ENCODE peak calls at places on chromosomes 12 and 14, in five cellular contexts. K is skeletal muscle cell, V is GM12865, Q is retinal pigment epithelial cell, T is GM23248. P is an unnamed sample.

GRCh38 chr12:109763201-109763841 is 49.7 kb downstream of the FAM222A start:
- DNase-seq in Q (peak), V (peak), K (no peak), T (peak), P (no peak)

GRCh38 chr14:87996276-87996592 is 3.3 kb upstream of the GALC start:
- DNase-seq in K (no peak), Q (no peak), T (no peak), V (no peak), P (no peak)

GRCh38 chr12:24404086-24404815 is 454.8 kb upstream of the SOX5 start:
- DNase-seq in T (no peak), Q (peak), V (no peak), K (no peak), P (no peak)

GRCh38 chr14:90693413-90693812 is 122.8 kb downstream of the TTC7B start:
- DNase-seq in Q (no peak), T (no peak), K (peak), V (no peak), P (no peak)

GRCh38 chr14:79551591-79551990 is 659.7 kb downstream of the DIO2 start:
- DNase-seq in Q (no peak), K (no peak), T (no peak), V (no peak), P (no peak)

GRCh38 chr12:100857971-100858370 is 63.4 kb downstream of the ANO4 start:
- DNase-seq in V (no peak), Q (no peak), K (no peak), T (peak), P (no peak)

GRCh38 chr12:101039848-101040531 is 170.0 kb downstream of the SLC5A8 start:
- DNase-seq in T (no peak), K (no peak), Q (no peak), V (no peak), P (no peak)

GRCh38 chr14:77645520-77646230 is 29.2 kb upstream of the SPTLC2 start:
- DNase-seq in Q (no peak), V (no peak), K (no peak), T (no peak), P (no peak)

GRCh38 chr14:52852810-52853521 is 61.6 kb upstream of the GNPNAT1 start:
- DNase-seq in K (no peak), Q (no peak), T (no peak), V (no peak), P (no peak)

GRCh38 chr12:89040146-89040964 is 311.9 kb downstream of the DUSP6 start:
- DNase-seq in K (peak), T (peak), V (peak), Q (no peak), P (peak)

GRCh38 chr14:23694085-23694975 is 58.2 kb downstream of the DHRS2 start:
- DNase-seq in V (no peak), Q (no peak), K (peak), T (peak), P (peak)

GRCh38 chr14:105248368-105249174 is at the start of gene BTBD6:
- DNase-seq in Q (peak), K (peak), T (peak), V (peak), P (peak)

GRCh38 chr12:104218935-104219334 is 3.4 kb downstream of the TXNRD1 start:
- DNase-seq in T (peak), Q (peak), K (no peak), V (no peak), P (no peak)

GRCh38 chr14:105203057-105203494 is 22.0 kb upstream of the NUDT14 start:
- DNase-seq in V (peak), T (peak), K (no peak), Q (no peak), P (no peak)

GRCh38 chr12:51851408-51852097 is 3.0 kb upstream of the FIGNL2 start:
- DNase-seq in V (no peak), T (no peak), K (no peak), Q (no peak), P (no peak)

GRCh38 chr14:103088921-103089320 is 4.9 kb downstream of the LBHD2 start:
- DNase-seq in K (no peak), T (no peak), V (no peak), Q (no peak), P (no peak)

GRCh38 chr14:103091883-103092222 is 2.7 kb upstream of the EXOC3L4 start:
- DNase-seq in Q (no peak), K (no peak), V (no peak), T (no peak), P (no peak)

GRCh38 chr14:103090481-103091020 is 4.0 kb upstream of the EXOC3L4 start:
- DNase-seq in V (no peak), Q (no peak), T (no peak), K (no peak), P (no peak)

GRCh38 chr14:103089386-103090335 is 4.9 kb upstream of the EXOC3L4 start:
- DNase-seq in T (no peak), K (no peak), Q (no peak), V (no peak), P (no peak)

GRCh38 chr14:103091041-103091882 is 3.3 kb upstream of the EXOC3L4 start:
- DNase-seq in T (peak), Q (no peak), K (no peak), V (peak), P (no peak)
- H3K4me3 ChIP-seq in T (peak), Q (peak), K (peak), V (peak), P (peak)

DNA sequence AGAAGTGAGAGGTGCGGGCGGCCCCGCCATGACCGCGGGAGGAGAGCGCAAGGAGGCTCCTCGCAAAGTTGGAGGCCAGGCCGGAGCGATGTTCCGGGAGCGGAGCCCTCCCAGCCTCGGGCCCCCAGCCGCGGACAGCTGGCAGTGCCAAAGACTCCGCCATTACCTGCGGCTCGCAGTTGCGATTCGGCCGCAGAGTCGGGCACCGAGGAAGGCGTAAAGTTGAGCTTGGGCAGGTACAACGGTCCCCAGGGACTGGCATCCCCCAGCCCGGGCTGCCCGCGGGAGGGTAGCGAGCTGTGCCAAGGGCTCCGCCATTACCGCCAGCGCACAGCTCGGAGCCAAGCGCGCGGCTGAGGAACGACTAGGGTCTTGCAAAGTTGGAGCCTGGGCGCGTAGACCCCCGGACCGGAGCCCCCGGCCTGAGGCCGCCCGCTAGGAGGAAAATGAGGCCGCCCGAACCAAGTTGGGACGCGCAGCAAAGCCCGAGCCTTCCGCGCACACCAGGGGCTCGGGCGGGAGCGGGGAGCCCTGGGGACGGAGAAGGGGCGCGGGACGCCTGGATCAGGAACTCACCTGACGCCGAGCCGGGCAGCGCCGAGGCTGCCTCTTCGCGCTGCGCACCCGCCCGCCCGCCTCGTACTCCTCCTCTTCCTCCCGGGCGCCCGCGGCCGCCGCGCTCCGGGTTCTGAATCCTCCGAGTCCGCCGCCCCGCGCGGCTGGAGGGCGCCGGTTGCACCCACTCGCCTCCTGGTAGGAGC is 695 bp downstream of the NOS1 start:
- DNase-seq in T (no peak), Q (no peak), K (no peak), V (no peak), P (no peak)
- H3K4me3 ChIP-seq in T (no peak), Q (no peak), K (no peak), V (no peak), P (no peak)

GRCh38 chr12:53994268-53994690 is 5.7 kb upstream of the HOXC9 start:
- DNase-seq in V (no peak), Q (no peak), K (no peak), T (no peak), P (no peak)

GRCh38 chr12:53994691-53995310 is 5.2 kb upstream of the HOXC9 start:
- DNase-seq in V (no peak), T (no peak), Q (no peak), K (no peak), P (no peak)

GRCh38 chr12:53995311-53996187 is 4.4 kb upstream of the HOXC9 start:
- DNase-seq in Q (no peak), T (peak), V (no peak), K (no peak), P (no peak)

GRCh38 chr12:53992377-53992776 is 7.4 kb downstream of the HOXC10 start:
- DNase-seq in V (no peak), T (no peak), Q (no peak), K (no peak), P (no peak)

GRCh38 chr12:53993397-53994267 is 6.3 kb upstream of the HOXC9 start:
- DNase-seq in V (no peak), T (no peak), Q (no peak), K (no peak), P (no peak)
- H3K4me3 ChIP-seq in V (no peak), T (no peak), Q (no peak), K (peak), P (no peak)

GRCh38 chr12:48002773-48003218 is 1.5 kb downstream of the COL2A1 start:
- DNase-seq in V (no peak), Q (no peak), K (no peak), T (peak), P (no peak)
- H3K4me3 ChIP-seq in V (no peak), Q (peak), K (peak), T (peak), P (peak)

DNA sequence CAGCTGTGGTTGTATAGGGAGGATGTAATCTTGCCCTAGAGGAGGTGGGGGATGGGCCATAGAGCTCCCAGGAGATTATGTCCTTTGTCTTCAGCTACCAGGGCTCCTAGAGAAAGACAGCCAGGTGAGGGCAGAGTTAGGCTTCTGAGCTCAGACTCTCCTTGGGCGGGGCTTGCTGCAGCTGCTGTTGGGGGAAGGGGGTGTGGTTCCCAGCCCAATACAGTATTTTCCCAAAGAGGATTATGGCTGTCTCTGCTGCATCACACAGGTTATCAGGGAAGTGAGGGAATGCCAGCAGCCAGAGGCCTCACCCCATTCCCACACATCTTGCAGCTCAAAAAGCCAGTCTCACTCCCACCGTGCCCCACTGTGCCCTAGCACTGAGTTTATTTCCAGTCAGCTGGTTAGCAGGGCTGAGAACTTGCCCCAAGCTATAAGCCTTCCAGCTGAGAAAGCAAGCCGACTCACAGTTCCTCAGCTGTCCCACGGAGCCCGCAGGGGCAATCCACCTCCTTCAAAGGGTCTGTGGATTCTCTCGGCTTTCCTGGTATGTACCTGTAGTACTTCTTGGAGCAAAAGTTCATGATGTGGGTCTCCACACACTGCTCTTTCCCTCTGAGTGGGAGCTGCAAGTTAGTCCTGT is 217.3 kb upstream of the CPNE8 start:
- DNase-seq in K (no peak), V (no peak), T (no peak), Q (peak), P (no peak)
- H3K4me3 ChIP-seq in K (no peak), V (no peak), T (no peak), Q (no peak), P (no peak)

DNA sequence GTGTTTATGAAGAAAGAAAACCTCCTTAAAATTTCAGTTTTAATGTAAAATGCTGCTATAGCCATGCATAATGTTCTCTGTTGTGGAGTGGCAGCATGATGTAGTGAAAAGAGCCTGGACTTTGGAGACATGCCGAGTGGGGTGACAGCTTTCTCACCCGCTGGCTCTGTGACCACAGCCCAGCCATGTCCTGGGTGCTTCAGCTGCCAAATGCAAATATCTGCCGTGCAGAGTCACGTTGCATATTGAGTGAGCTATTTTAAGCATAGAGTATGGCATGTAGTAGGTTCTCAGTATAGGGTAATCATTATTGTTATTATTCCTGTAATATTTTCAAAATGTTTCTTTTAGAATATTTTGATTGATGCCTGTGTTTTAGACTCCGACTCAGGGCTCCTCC is 15.5 kb upstream of the TCTN2 start:
- DNase-seq in T (no peak), Q (no peak), K (no peak), V (peak), P (no peak)
- H3K4me3 ChIP-seq in T (no peak), Q (no peak), K (no peak), V (no peak), P (no peak)

DNA sequence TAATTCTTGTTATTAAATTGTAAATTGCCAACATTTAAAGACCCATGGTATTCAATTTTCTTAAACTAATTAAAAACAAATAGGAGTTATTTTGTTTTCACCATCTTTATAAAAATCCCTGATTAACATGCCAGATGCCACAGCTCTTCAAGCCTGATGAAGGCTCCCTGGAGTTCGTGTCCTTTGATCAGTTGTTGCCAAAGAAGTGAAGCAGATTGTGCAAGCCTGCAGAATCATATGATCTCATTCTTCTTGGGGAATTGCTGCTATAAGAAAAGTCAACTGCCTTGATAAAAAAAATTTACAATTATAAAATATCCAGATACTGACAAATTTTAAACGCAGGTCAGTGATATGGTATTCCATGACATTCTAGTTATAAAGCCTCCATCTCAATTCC is 288.3 kb upstream of the PPFIA2 start:
- DNase-seq in Q (peak), K (no peak), T (peak), V (no peak), P (no peak)
- H3K4me3 ChIP-seq in Q (no peak), K (no peak), T (no peak), V (no peak), P (no peak)

DNA sequence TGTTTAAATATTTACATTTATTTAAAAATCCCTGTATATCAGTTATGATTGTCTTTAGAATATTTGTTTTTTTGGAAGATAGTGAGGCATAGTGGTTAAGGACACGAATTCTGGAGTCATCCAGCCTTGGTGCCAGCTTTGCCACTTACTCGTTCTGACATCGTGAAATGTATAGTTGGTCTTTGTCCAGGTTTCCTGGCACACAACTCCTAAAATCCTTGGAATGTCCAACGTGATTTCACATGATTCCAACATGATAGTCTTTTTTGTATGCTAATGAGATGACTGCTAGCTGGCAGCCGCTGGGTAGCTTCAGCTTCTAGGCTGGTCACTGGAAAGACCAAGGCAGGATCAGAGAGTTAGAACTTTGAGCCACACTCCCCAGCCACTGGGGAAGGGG is 64.8 kb downstream of the PRICKLE1 start:
- DNase-seq in T (peak), K (no peak), Q (peak), V (no peak), P (no peak)
- H3K4me3 ChIP-seq in T (no peak), K (no peak), Q (no peak), V (no peak), P (no peak)

DNA sequence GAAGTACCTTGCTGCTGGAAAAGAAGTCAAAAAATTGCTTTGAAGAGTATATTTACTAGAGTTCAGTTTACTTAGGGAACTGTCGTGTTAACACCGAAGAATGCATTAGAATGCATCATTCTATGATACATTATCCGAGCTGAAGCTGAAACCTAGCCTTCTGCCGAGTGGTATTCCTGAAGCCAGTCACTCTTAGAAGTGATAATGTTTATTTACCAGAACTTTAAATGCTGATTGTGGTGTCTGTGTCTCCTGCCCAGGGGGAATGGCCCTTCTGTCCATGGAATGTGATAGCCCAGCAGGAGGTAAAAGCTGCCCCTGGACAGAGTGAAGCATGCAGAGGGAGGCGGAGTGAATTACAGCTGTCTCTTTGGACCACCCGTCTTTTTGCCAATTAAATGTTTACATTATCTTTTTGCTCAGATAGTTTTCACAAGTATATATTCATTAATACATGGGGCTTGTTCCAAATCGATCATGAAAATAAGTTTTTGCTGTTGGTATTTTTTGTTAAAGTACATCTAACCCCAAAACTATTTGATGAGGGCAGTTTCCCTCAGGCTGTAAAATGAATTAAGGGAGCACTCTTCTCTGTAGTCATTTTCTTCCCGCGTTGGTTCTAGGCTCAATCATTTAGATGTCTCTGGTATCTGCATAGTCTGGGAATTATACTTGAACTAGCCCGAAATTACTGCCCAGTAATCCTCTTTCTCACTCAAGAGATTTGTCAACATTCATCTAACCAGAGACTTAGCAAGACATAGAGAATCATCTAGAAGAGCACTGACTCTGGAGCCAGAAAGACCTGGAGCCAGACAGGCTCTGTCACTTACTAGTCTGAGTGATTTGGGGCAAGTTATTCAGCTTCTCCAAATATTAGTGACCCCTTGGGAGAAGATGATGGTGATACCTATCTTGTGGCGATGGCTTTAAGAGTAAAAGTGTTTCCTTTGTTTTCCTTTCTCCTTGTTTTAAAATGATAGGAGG is 147.6 kb downstream of the CRADD start:
- DNase-seq in V (no peak), T (peak), Q (no peak), K (no peak), P (no peak)
- H3K4me3 ChIP-seq in V (no peak), T (peak), Q (no peak), K (no peak), P (no peak)

DNA sequence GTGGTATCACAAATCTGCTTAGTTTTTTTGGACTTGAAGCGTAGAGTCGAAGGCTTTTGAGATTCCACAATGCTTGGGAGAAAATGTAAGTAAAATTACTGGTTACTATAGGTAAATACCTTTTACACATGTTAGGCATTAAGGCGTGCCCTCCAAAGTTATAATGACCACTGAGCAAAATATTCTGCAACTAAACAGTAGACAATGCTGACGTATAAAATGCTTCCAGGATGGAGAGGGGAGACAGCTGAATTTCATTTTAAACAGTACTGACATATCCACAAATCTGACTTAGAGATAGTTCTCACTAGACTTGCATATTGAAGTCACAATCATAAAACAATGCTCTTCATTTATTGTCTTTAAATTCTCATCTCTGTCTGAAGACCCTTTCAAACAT is 144.5 kb upstream of the DCN start:
- DNase-seq in Q (no peak), K (no peak), T (peak), V (no peak), P (no peak)
- H3K4me3 ChIP-seq in Q (no peak), K (no peak), T (peak), V (no peak), P (no peak)